ENCODE peak calls at places on chromosomes 16 and 17, in six cellular contexts. T, B, J, W, E and H are unnamed samples.

GRCh38 chr17:75518201-75518600 is 1.9 kb downstream of the TSEN54 start:
- DNase-seq in T (peak; percentile 96), B (no peak), J (no peak), W (no peak), E (no peak), H (no peak)

GRCh38 chr17:14203392-14203791 is 33.3 kb downstream of the CDRT15 start:
- DNase-seq in T (peak; percentile 87), B (no peak), J (no peak), W (peak; percentile 14), E (no peak), H (no peak)

GRCh38 chr17:78645421-78646295 is 68.5 kb upstream of the DNAH17 start:
- DNase-seq in T (peak; percentile 81), B (no peak), J (no peak), W (peak; percentile 59), E (no peak), H (no peak)

GRCh38 chr16:74035816-74036215 is 260.8 kb upstream of the PSMD7 start:
- DNase-seq in T (no peak), B (no peak), J (peak; percentile 23), W (peak; percentile 8), E (no peak), H (no peak)

GRCh38 chr16:54817432-54817831 is 113.2 kb upstream of the IRX5 start:
- DNase-seq in T (peak; percentile 8), B (no peak), J (no peak), W (peak; percentile 1), E (peak; percentile 59), H (peak; percentile 1)

GRCh38 chr17:21239680-21240374 is 13.4 kb downstream of the NATD1 start:
- DNase-seq in T (peak; percentile 36), B (no peak), J (peak; percentile 31), W (peak; percentile 47), E (no peak), H (no peak)

GRCh38 chr17:75110307-75110937 is 653 bp downstream of the ARMC7 start:
- DNase-seq in T (peak; percentile 41), B (no peak), J (peak; percentile 51), W (no peak), E (no peak), H (no peak)

GRCh38 chr17:31581022-31581483 is 189.6 kb downstream of the RAB11FIP4 start:
- DNase-seq in T (no peak), B (no peak), J (no peak), W (peak; percentile 95), E (peak; percentile 83), H (peak; percentile 55)

GRCh38 chr16:64452446-64452845 is 669.4 kb downstream of the CDH11 start:
- DNase-seq in T (no peak), B (no peak), J (no peak), W (no peak), E (no peak), H (no peak)

GRCh38 chr17:9363440-9364350 is 211.9 kb downstream of the STX8 start:
- DNase-seq in T (peak; percentile 28), B (no peak), J (no peak), W (peak; percentile 31), E (peak; percentile 65), H (no peak)

GRCh38 chr17:58200024-58200633 is 7.6 kb downstream of the EPX start:
- DNase-seq in T (peak; percentile 53), B (peak; percentile 34), J (peak; percentile 83), W (peak; percentile 53), E (peak; percentile 47), H (no peak)

GRCh38 chr17:50155115-50155819 is 4.8 kb upstream of the PPP1R9B start:
- DNase-seq in T (no peak), B (no peak), J (no peak), W (peak; percentile 76), E (no peak), H (no peak)

GRCh38 chr17:68122587-68122986 is 87.1 kb downstream of the KPNA2 start:
- DNase-seq in T (no peak), B (no peak), J (no peak), W (no peak), E (no peak), H (no peak)

GRCh38 chr17:15321556-15322250 is 19.7 kb downstream of the TEKT3 start:
- DNase-seq in T (no peak), B (no peak), J (no peak), W (no peak), E (no peak), H (no peak)

GRCh38 chr16:49498241-49499017 is 124.8 kb downstream of the C16orf78 start:
- DNase-seq in T (no peak), B (no peak), J (no peak), W (no peak), E (no peak), H (no peak)

GRCh38 chr16:69108069-69108904 is 2.8 kb downstream of the HAS3 start:
- DNase-seq in T (no peak), B (no peak), J (peak; percentile 40), W (no peak), E (no peak), H (no peak)

GRCh38 chr16:50616883-50617629 is 64.1 kb downstream of the SNX20 start:
- DNase-seq in T (no peak), B (no peak), J (no peak), W (no peak), E (no peak), H (no peak)

GRCh38 chr16:27222499-27223225 is 19.3 kb downstream of the KDM8 start:
- DNase-seq in T (no peak), B (no peak), J (no peak), W (peak; percentile 74), E (no peak), H (peak; percentile 43)

GRCh38 chr17:17693253-17693954 is 12.1 kb downstream of the RAI1 start:
- DNase-seq in T (no peak), B (peak; percentile 73), J (peak; percentile 42), W (no peak), E (peak; percentile 82), H (peak; percentile 98)

GRCh38 chr17:3972931-3973330 is 8.7 kb upstream of the ATP2A3 start:
- DNase-seq in T (peak; percentile 25), B (no peak), J (no peak), W (no peak), E (no peak), H (no peak)

GRCh38 chr16:34801875-34802274 is 1342.5 kb downstream of the TP53TG3F start:
- DNase-seq in T (no peak), B (no peak), J (no peak), W (no peak), E (no peak), H (no peak)

GRCh38 chr16:75620326-75621169 is 2.5 kb downstream of the ADAT1 start:
- DNase-seq in T (peak; percentile 33), B (no peak), J (no peak), W (no peak), E (no peak), H (no peak)

GRCh38 chr17:918102-918740 is 61.4 kb downstream of the NXN start:
- DNase-seq in T (no peak), B (no peak), J (no peak), W (no peak), E (no peak), H (no peak)

GRCh38 chr17:266701-267656 is 85.5 kb upstream of the DOC2B start:
- DNase-seq in T (no peak), B (no peak), J (no peak), W (no peak), E (no peak), H (no peak)

GRCh38 chr17:41792835-41793748 is 6.6 kb upstream of the JUP start:
- DNase-seq in T (no peak), B (no peak), J (no peak), W (peak; percentile 87), E (peak; percentile 97), H (no peak)

GRCh38 chr17:31488264-31488981 is 96.9 kb downstream of the RAB11FIP4 start:
- DNase-seq in T (peak; percentile 48), B (peak; percentile 17), J (peak; percentile 56), W (no peak), E (peak; percentile 25), H (no peak)

GRCh38 chr17:11031787-11032186 is 193.9 kb upstream of the PIRT start:
- DNase-seq in T (no peak), B (no peak), J (peak; percentile 30), W (no peak), E (no peak), H (no peak)

GRCh38 chr16:12805091-12805490 is 1.4 kb upstream of the CPPED1 start:
- DNase-seq in T (no peak), B (no peak), J (no peak), W (no peak), E (no peak), H (no peak)

GRCh38 chr16:68264128-68265077 is at the start of gene SLC7A6:
- DNase-seq in T (peak; percentile 84), B (peak; percentile 40), J (peak; percentile 76), W (peak; percentile 68), E (peak; percentile 62), H (peak; percentile 37)

GRCh38 chr17:13140750-13141149 is 122.9 kb upstream of the ELAC2 start:
- DNase-seq in T (no peak), B (no peak), J (peak; percentile 12), W (peak; percentile 1), E (no peak), H (no peak)

GRCh38 chr16:57743458-57743857 is 7.9 kb downstream of the KATNB1 start:
- DNase-seq in T (no peak), B (no peak), J (no peak), W (no peak), E (no peak), H (no peak)

GRCh38 chr16:46961373-46962353 is 11.8 kb downstream of the DNAJA2 start:
- DNase-seq in T (peak; percentile 86), B (no peak), J (no peak), W (no peak), E (peak; percentile 10), H (no peak)